ENCODE peak calls at places on chromosome 3, in eight cellular contexts. T is RWPE1; D is A549; V is hepatocyte; C is AG09309; Y is B cell; B is CD4-positive, alpha-beta T cell; X is PC-9. L is an unnamed sample.

GRCh38 chr3:12178091-12178820 is 19.5 kb upstream of the TIMP4 start:
- DNase-seq in T (no peak), D (no peak), V (no peak), C (no peak), Y (no peak), B (no peak), X (no peak), L (no peak)

GRCh38 chr3:155744626-155745324 is at the start of gene PLCH1:
- DNase-seq in T (peak), D (peak), V (peak), C (no peak), Y (peak), B (peak), X (no peak), L (peak)

GRCh38 chr3:15647629-15648167 is 46.2 kb downstream of the BTD start:
- DNase-seq in T (no peak), D (no peak), V (no peak), C (peak), Y (peak), B (peak), X (peak), L (no peak)

GRCh38 chr3:106119691-106120090 is 250.9 kb upstream of the CBLB start:
- DNase-seq in T (no peak), D (no peak), V (no peak), C (no peak), Y (peak), B (no peak), X (no peak), L (no peak)

GRCh38 chr3:187925326-187925725 is 180.1 kb upstream of the BCL6 start:
- DNase-seq in T (no peak), D (no peak), V (no peak), C (no peak), Y (no peak), B (no peak), X (no peak), L (no peak)

GRCh38 chr3:131972550-131972949 is 62.3 kb downstream of the CPNE4 start:
- DNase-seq in T (no peak), D (no peak), V (no peak), C (no peak), Y (no peak), B (no peak), X (no peak), L (no peak)

GRCh38 chr3:31294430-31295149 is 238.1 kb upstream of the STT3B start:
- DNase-seq in T (no peak), D (no peak), V (no peak), C (no peak), Y (no peak), B (no peak), X (no peak), L (no peak)

GRCh38 chr3:17469954-17470353 is 272.5 kb downstream of the TBC1D5 start:
- DNase-seq in T (no peak), D (no peak), V (no peak), C (no peak), Y (no peak), B (no peak), X (no peak), L (no peak)

GRCh38 chr3:73719877-73720276 is 95.1 kb upstream of the PDZRN3 start:
- DNase-seq in T (no peak), D (no peak), V (peak), C (no peak), Y (no peak), B (no peak), X (no peak), L (no peak)

GRCh38 chr3:170330366-170330765 is 27.1 kb upstream of the SKIL start:
- DNase-seq in T (peak), D (peak), V (peak), C (no peak), Y (no peak), B (no peak), X (peak), L (no peak)

GRCh38 chr3:59607628-59608027 is 557.8 kb upstream of the CFAP20DC start:
- DNase-seq in T (no peak), D (no peak), V (peak), C (no peak), Y (no peak), B (no peak), X (no peak), L (no peak)

GRCh38 chr3:193978030-193978429 is 157.9 kb upstream of the HES1 start:
- DNase-seq in T (no peak), D (no peak), V (no peak), C (no peak), Y (no peak), B (no peak), X (no peak), L (no peak)

GRCh38 chr3:128784228-128784627 is 58.2 kb downstream of the RAB7A start:
- DNase-seq in T (no peak), D (peak), V (peak), C (no peak), Y (no peak), B (peak), X (no peak), L (peak)

GRCh38 chr3:128362026-128362965 is 104.4 kb downstream of the DNAJB8 start:
- DNase-seq in T (no peak), D (no peak), V (no peak), C (no peak), Y (no peak), B (no peak), X (peak), L (no peak)

GRCh38 chr3:59108091-59108815 is 58.4 kb upstream of the CFAP20DC start:
- DNase-seq in T (no peak), D (no peak), V (no peak), C (no peak), Y (no peak), B (no peak), X (no peak), L (no peak)

GRCh38 chr3:15323063-15323462 is 9.3 kb downstream of the SH3BP5 start:
- DNase-seq in T (no peak), D (no peak), V (no peak), C (no peak), Y (no peak), B (no peak), X (no peak), L (no peak)

GRCh38 chr3:45261333-45262110 is 35.4 kb upstream of the TMEM158 start:
- DNase-seq in T (no peak), D (no peak), V (no peak), C (no peak), Y (no peak), B (no peak), X (no peak), L (no peak)

GRCh38 chr3:16468114-16469098 is 45.1 kb downstream of the RFTN1 start:
- DNase-seq in T (no peak), D (no peak), V (no peak), C (no peak), Y (no peak), B (no peak), X (no peak), L (no peak)

GRCh38 chr3:133117342-133117741 is 79.2 kb downstream of the TMEM108 start:
- DNase-seq in T (no peak), D (no peak), V (no peak), C (no peak), Y (no peak), B (no peak), X (no peak), L (no peak)

GRCh38 chr3:33848624-33849347 is 50.4 kb downstream of the PDCD6IP start:
- DNase-seq in T (no peak), D (no peak), V (no peak), C (no peak), Y (no peak), B (no peak), X (no peak), L (no peak)

GRCh38 chr3:71237661-71238060 is 345.9 kb downstream of the FOXP1 start:
- DNase-seq in T (no peak), D (no peak), V (no peak), C (no peak), Y (no peak), B (no peak), X (no peak), L (no peak)

GRCh38 chr3:167885277-167885676 is 149.8 kb downstream of the SERPINI1 start:
- DNase-seq in T (no peak), D (no peak), V (no peak), C (no peak), Y (no peak), B (no peak), X (no peak), L (no peak)

GRCh38 chr3:178325330-178325729 is 210.9 kb upstream of the KCNMB2 start:
- DNase-seq in T (peak), D (no peak), V (peak), C (peak), Y (no peak), B (no peak), X (no peak), L (no peak)

GRCh38 chr3:114310701-114311100 is 16.9 kb downstream of the TIGIT start:
- DNase-seq in T (no peak), D (no peak), V (no peak), C (no peak), Y (no peak), B (no peak), X (no peak), L (no peak)

GRCh38 chr3:11060500-11061251 is 68.1 kb downstream of the SLC6A1 start:
- DNase-seq in T (peak), D (peak), V (peak), C (no peak), Y (peak), B (peak), X (no peak), L (peak)

GRCh38 chr3:172709776-172710708 is 825 bp downstream of the NCEH1 start:
- DNase-seq in T (peak), D (no peak), V (peak), C (no peak), Y (no peak), B (no peak), X (peak), L (peak)

GRCh38 chr3:194773666-194774455 is 88.2 kb downstream of the FAM43A start:
- DNase-seq in T (no peak), D (no peak), V (no peak), C (peak), Y (no peak), B (no peak), X (no peak), L (no peak)

DNA sequence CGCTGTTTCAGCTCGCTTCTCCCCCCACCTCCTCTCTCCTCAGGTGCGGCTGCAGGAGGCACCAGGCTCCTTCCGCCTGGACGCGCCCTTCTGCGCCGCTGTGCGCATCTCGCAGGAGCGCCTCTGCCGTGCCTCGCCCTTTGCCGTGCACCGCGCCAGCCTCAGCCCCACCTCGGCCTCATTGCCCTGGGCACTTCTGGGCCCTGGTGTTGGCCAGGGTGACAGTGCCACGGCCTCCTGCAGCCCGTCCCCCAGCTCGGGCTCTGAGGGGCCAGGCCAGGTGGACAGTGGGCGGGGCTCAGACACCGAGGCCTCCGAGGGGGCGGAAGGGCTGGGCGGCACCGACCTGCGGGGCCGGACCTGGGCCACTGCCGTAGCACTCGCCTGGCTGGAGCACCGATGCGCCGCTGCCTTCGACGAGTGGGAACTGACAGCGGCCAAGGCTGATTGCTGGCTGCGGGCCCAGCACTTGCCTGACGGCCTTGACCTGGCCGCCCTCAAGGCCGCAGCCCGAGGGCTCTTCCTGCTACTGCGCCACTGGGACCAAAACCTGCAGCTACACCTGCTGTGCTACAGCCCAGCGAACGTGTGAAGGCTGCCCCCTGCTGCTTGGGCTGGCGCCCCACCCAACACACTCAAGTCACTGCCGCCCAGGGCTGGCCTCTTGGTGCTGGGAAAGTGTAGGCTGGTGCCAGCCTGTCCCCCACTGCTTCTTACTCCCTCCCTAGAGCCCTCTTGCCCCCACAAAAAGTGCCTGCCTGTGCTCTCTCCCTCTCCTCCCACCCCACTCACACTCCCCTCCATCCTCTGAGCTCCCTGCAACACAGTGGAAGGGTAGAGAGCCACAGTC is 7.1 kb downstream of the ALG3 start:
- DNase-seq in T (peak), D (no peak), V (peak), C (no peak), Y (no peak), B (no peak), X (peak), L (peak)
- TF ChIP-seq CTCF in T (peak), D (peak), V (peak), C (peak), Y (peak), B (no peak), X (peak), L (peak)

DNA sequence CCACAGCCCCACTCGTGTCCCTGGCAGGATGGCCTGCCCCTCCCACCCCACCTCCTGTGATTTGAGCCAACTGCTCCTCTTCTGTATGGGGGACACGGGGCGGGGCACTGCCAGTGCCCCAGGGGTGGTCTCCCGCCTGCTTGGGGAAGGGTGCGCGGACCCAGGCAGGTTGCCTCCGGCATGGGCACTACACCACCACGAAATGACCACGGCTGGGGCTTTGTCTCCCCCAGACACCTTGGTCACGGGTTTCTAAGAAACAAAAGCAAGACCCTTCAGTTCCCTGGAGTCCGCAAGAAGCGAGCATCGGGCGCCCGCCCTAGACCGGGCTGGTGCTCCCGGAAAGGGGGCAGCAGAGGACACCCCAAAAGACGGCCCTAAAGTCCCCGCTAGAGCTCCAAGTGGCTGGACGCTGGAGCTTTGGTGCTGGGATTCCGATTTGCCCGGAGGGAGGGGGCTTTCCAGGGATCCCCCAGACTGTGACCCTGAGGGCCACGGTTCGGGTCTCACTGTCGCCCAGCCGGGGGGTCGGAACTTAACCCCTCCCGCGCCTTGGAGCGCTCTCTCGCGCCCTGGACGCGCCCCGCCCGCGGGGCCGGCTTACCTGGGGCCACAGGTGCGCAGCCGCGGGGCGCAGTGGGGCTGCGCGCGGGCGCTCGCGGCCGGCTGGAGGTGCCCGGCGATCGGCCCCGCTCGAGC is 219.5 kb upstream of the PRICKLE2 start:
- DNase-seq in T (no peak), D (no peak), V (peak), C (no peak), Y (no peak), B (no peak), X (no peak), L (no peak)
- TF ChIP-seq CTCF in T (no peak), D (no peak), V (peak), C (peak), Y (no peak), B (no peak), X (no peak), L (no peak)

GRCh38 chr3:151974067-151974466 is 100.6 kb downstream of the SUCNR1 start:
- DNase-seq in T (no peak), D (no peak), V (no peak), C (no peak), Y (no peak), B (no peak), X (no peak), L (no peak)
- TF ChIP-seq CTCF in T (no peak), D (no peak), V (no peak), C (no peak), Y (no peak), B (no peak), X (no peak), L (no peak)

GRCh38 chr3:57582470-57583168 is 14.5 kb downstream of the ARF4 start:
- DNase-seq in T (peak), D (no peak), V (peak), C (no peak), Y (no peak), B (no peak), X (peak), L (no peak)
- TF ChIP-seq CTCF in T (no peak), D (no peak), V (peak), C (no peak), Y (peak), B (no peak), X (peak), L (no peak)